ENCODE peak calls at places on chromosomes 13 and 19, in four cellular contexts. C is thyroid gland, Y is kidney, K is tibial nerve. F is an unnamed sample.
A peak's percentile ranks its signal among the peaks of the same experiment; 100 is the strongest.

GRCh38 chr19:41808663-41809566 is 12.5 kb downstream of the CEACAM3 start:
- DNase-seq in C (no peak), Y (no peak), K (no peak), F (no peak)

GRCh38 chr19:48635263-48635965 is 1.8 kb downstream of the DBP start:
- DNase-seq in C (peak; percentile 73), Y (peak; percentile 93), K (peak; percentile 70), F (no peak)

GRCh38 chr19:30314805-30315155 is 57.4 kb upstream of the ZNF536 start:
- DNase-seq in C (no peak), Y (no peak), K (no peak), F (no peak)

GRCh38 chr13:107553838-107554237 is 661.5 kb downstream of the LIG4 start:
- DNase-seq in C (no peak), Y (no peak), K (no peak), F (no peak)

GRCh38 chr19:48568345-48568886 is 16.4 kb downstream of the SULT2B1 start:
- DNase-seq in C (peak; percentile 97), Y (peak; percentile 94), K (peak; percentile 56), F (peak; percentile 75)

GRCh38 chr19:48554385-48555091 is 2.6 kb downstream of the SULT2B1 start:
- DNase-seq in C (peak; percentile 83), Y (peak; percentile 86), K (no peak), F (no peak)

GRCh38 chr19:15452111-15453047 is 2.6 kb upstream of the WIZ start:
- DNase-seq in C (peak; percentile 81), Y (peak; percentile 96), K (peak; percentile 90), F (peak; percentile 54)

GRCh38 chr13:58476176-58476575 is 844.6 kb downstream of the PCDH17 start:
- DNase-seq in C (no peak), Y (no peak), K (no peak), F (no peak)

GRCh38 chr19:13314761-13315160 is 164.6 kb downstream of the IER2 start:
- DNase-seq in C (no peak), Y (no peak), K (no peak), F (no peak)

GRCh38 chr13:72258340-72258981 is 391.5 kb upstream of the DACH1 start:
- DNase-seq in C (no peak), Y (no peak), K (no peak), F (no peak)

GRCh38 chr13:72261732-72262131 is 394.7 kb upstream of the DACH1 start:
- DNase-seq in C (no peak), Y (no peak), K (no peak), F (no peak)

GRCh38 chr13:72259528-72259927 is 392.5 kb upstream of the DACH1 start:
- DNase-seq in C (no peak), Y (no peak), K (no peak), F (no peak)

GRCh38 chr13:72253754-72254153 is 386.8 kb upstream of the DACH1 start:
- DNase-seq in C (no peak), Y (no peak), K (no peak), F (no peak)

DNA sequence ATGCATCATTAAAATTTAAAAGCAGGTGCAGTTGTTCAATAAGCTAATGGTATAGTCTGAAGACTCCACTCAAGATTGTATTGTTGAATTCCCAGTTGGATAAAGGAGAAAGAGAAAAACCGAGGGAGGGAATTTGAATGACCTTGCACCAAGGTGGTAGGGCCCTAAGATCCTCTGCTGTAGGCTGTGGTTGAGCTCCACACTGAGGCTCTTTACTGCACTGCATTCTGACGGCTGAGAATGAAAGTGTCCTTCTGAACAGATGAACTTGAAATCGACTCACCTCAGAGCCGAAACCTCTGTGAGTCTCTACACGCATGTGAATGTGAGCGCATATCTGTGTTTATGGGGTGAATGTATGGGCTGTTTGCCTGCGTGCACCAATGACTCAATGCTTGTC is 388.9 kb upstream of the DACH1 start:
- DNase-seq in C (peak; percentile 40), Y (no peak), K (no peak), F (no peak)
- TF ChIP-seq CTCF in C (peak; percentile 76), Y (peak; percentile 42), K (no peak), F (peak; percentile 75)

GRCh38 chr19:4791183-4792018 is at the start of gene FEM1A:
- DNase-seq in C (peak; percentile 100), Y (peak; percentile 100), K (peak; percentile 98), F (peak; percentile 100)
- TF ChIP-seq CTCF in C (peak; percentile 98), Y (peak; percentile 98), K (peak; percentile 98), F (peak; percentile 100)

GRCh38 chr13:65917731-65918130 is 1312.4 kb downstream of the PCDH9 start:
- DNase-seq in C (no peak), Y (no peak), K (no peak), F (no peak)
- TF ChIP-seq CTCF in C (no peak), Y (no peak), K (no peak), F (no peak)

DNA sequence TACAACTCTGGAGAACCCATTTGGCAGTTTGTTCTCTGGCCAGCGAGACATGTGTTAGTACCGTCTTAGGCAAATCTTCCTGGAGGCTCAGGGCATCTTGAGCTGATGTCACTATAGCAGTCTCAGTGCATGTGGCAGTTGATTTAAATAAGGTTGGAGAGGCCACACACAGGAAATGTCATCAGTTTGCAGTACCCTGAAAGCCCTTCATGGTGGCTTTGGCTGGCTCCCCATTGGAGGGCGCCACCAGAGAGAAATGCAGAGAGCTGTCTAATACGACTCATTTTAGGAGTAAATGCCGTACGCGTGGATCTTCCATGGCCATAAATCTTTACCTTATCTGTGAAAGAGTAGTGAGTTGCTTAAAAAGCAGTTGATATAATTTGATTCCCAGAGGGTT is 163.1 kb downstream of the STK24 start:
- DNase-seq in C (no peak), Y (no peak), K (no peak), F (no peak)
- TF ChIP-seq CTCF in C (no peak), Y (no peak), K (no peak), F (no peak)

GRCh38 chr13:20503088-20504083 is 22.3 kb downstream of the CRYL1 start:
- DNase-seq in C (no peak), Y (no peak), K (no peak), F (no peak)
- TF ChIP-seq CTCF in C (no peak), Y (no peak), K (no peak), F (no peak)